ENCODE peak calls at places on chromosomes 11 and 22, in eight cellular contexts. One of them, this sample, is unnamed.

GRCh38 chr11:111834432-111835163 is 36.8 kb downstream of the ALG9 start:
- DNase-seq in ovary: no peak
- DNase-seq in fibroblast of the aortic adventitia: no peak
- DNase-seq in fibroblast of mammary gland: no peak
- DNase-seq in lung: no peak
- DNase-seq in naive thymus-derived CD4-positive, alpha-beta T cell: no peak
- DNase-seq in kidney: no peak
- DNase-seq in A673: no peak
- DNase-seq in this sample: no peak

GRCh38 chr11:8167796-8168195 is 1.0 kb downstream of the RIC3 start:
- DNase-seq in fibroblast of mammary gland: peak
- DNase-seq in A673: no peak
- DNase-seq in kidney: no peak
- DNase-seq in naive thymus-derived CD4-positive, alpha-beta T cell: no peak
- DNase-seq in ovary: no peak
- DNase-seq in fibroblast of the aortic adventitia: peak
- DNase-seq in lung: no peak
- DNase-seq in this sample: no peak

GRCh38 chr11:10858505-10859360 is 880 bp upstream of the ZBED5 start:
- DNase-seq in fibroblast of the aortic adventitia: peak
- DNase-seq in A673: peak
- DNase-seq in lung: peak
- DNase-seq in ovary: no peak
- DNase-seq in fibroblast of mammary gland: peak
- DNase-seq in naive thymus-derived CD4-positive, alpha-beta T cell: peak
- DNase-seq in kidney: peak
- DNase-seq in this sample: peak

GRCh38 chr22:31474743-31475142 is 14.9 kb downstream of the EIF4ENIF1 start:
- DNase-seq in ovary: no peak
- DNase-seq in naive thymus-derived CD4-positive, alpha-beta T cell: no peak
- DNase-seq in kidney: no peak
- DNase-seq in fibroblast of the aortic adventitia: peak
- DNase-seq in fibroblast of mammary gland: peak
- DNase-seq in A673: no peak
- DNase-seq in lung: no peak
- DNase-seq in this sample: no peak

GRCh38 chr11:70503878-70504240 is 105.5 kb downstream of the CTTN start:
- DNase-seq in lung: no peak
- DNase-seq in naive thymus-derived CD4-positive, alpha-beta T cell: no peak
- DNase-seq in fibroblast of the aortic adventitia: no peak
- DNase-seq in kidney: peak
- DNase-seq in ovary: peak
- DNase-seq in A673: no peak
- DNase-seq in fibroblast of mammary gland: no peak
- DNase-seq in this sample: peak

GRCh38 chr11:66651011-66651410 is 12.5 kb downstream of the RBM4 start:
- DNase-seq in naive thymus-derived CD4-positive, alpha-beta T cell: no peak
- DNase-seq in kidney: no peak
- DNase-seq in fibroblast of mammary gland: peak
- DNase-seq in lung: no peak
- DNase-seq in ovary: no peak
- DNase-seq in A673: no peak
- DNase-seq in fibroblast of the aortic adventitia: no peak
- DNase-seq in this sample: no peak

GRCh38 chr11:36048496-36049247 is 104.8 kb downstream of the LDLRAD3 start:
- DNase-seq in naive thymus-derived CD4-positive, alpha-beta T cell: no peak
- DNase-seq in fibroblast of mammary gland: no peak
- DNase-seq in fibroblast of the aortic adventitia: no peak
- DNase-seq in lung: no peak
- DNase-seq in ovary: no peak
- DNase-seq in A673: no peak
- DNase-seq in kidney: no peak
- DNase-seq in this sample: no peak

GRCh38 chr11:13745165-13745564 is 76.7 kb downstream of the FAR1 start:
- DNase-seq in A673: no peak
- DNase-seq in fibroblast of mammary gland: peak
- DNase-seq in lung: no peak
- DNase-seq in kidney: no peak
- DNase-seq in fibroblast of the aortic adventitia: peak
- DNase-seq in naive thymus-derived CD4-positive, alpha-beta T cell: no peak
- DNase-seq in ovary: no peak
- DNase-seq in this sample: no peak

GRCh38 chr11:92393218-92393617 is 168.6 kb downstream of the FAT3 start:
- DNase-seq in A673: no peak
- DNase-seq in naive thymus-derived CD4-positive, alpha-beta T cell: no peak
- DNase-seq in fibroblast of mammary gland: no peak
- DNase-seq in kidney: no peak
- DNase-seq in fibroblast of the aortic adventitia: no peak
- DNase-seq in ovary: no peak
- DNase-seq in lung: no peak
- DNase-seq in this sample: peak

GRCh38 chr22:37546436-37547248 is 13.6 kb upstream of the CDC42EP1 start:
- DNase-seq in fibroblast of mammary gland: peak
- DNase-seq in naive thymus-derived CD4-positive, alpha-beta T cell: no peak
- DNase-seq in ovary: peak
- DNase-seq in kidney: peak
- DNase-seq in lung: no peak
- DNase-seq in A673: no peak
- DNase-seq in fibroblast of the aortic adventitia: peak
- DNase-seq in this sample: peak

GRCh38 chr22:42202669-42203068 is 67.8 kb downstream of the TCF20 start:
- DNase-seq in fibroblast of the aortic adventitia: no peak
- DNase-seq in fibroblast of mammary gland: peak
- DNase-seq in lung: no peak
- DNase-seq in naive thymus-derived CD4-positive, alpha-beta T cell: no peak
- DNase-seq in A673: no peak
- DNase-seq in ovary: no peak
- DNase-seq in kidney: no peak
- DNase-seq in this sample: no peak

GRCh38 chr11:1854132-1854948 is 1.5 kb downstream of the LSP1 start:
- DNase-seq in kidney: peak
- DNase-seq in fibroblast of mammary gland: no peak
- DNase-seq in ovary: no peak
- DNase-seq in A673: no peak
- DNase-seq in naive thymus-derived CD4-positive, alpha-beta T cell: no peak
- DNase-seq in fibroblast of the aortic adventitia: no peak
- DNase-seq in lung: no peak
- DNase-seq in this sample: no peak

GRCh38 chr11:117425679-117426296 is 98.1 kb downstream of the CEP164 start:
- DNase-seq in naive thymus-derived CD4-positive, alpha-beta T cell: no peak
- DNase-seq in ovary: no peak
- DNase-seq in A673: no peak
- DNase-seq in fibroblast of mammary gland: no peak
- DNase-seq in fibroblast of the aortic adventitia: no peak
- DNase-seq in kidney: no peak
- DNase-seq in lung: no peak
- DNase-seq in this sample: no peak

GRCh38 chr11:124943242-124943641 is 7.4 kb upstream of the HEPACAM start:
- DNase-seq in kidney: no peak
- DNase-seq in lung: no peak
- DNase-seq in fibroblast of the aortic adventitia: no peak
- DNase-seq in naive thymus-derived CD4-positive, alpha-beta T cell: no peak
- DNase-seq in ovary: no peak
- DNase-seq in fibroblast of mammary gland: no peak
- DNase-seq in A673: no peak
- DNase-seq in this sample: peak

GRCh38 chr22:44786136-44786535 is 33.8 kb downstream of the ARHGAP8 start:
- DNase-seq in naive thymus-derived CD4-positive, alpha-beta T cell: no peak
- DNase-seq in kidney: no peak
- DNase-seq in fibroblast of the aortic adventitia: no peak
- DNase-seq in ovary: no peak
- DNase-seq in A673: no peak
- DNase-seq in lung: no peak
- DNase-seq in fibroblast of mammary gland: no peak
- DNase-seq in this sample: no peak

GRCh38 chr22:28141614-28142013 is 222.6 kb upstream of the PITPNB start:
- DNase-seq in fibroblast of the aortic adventitia: peak
- DNase-seq in A673: no peak
- DNase-seq in lung: no peak
- DNase-seq in fibroblast of mammary gland: peak
- DNase-seq in kidney: no peak
- DNase-seq in ovary: no peak
- DNase-seq in naive thymus-derived CD4-positive, alpha-beta T cell: no peak
- DNase-seq in this sample: no peak

GRCh38 chr11:2329551-2329950 is 27.7 kb downstream of the TSPAN32 start:
- DNase-seq in lung: no peak
- DNase-seq in kidney: no peak
- DNase-seq in fibroblast of mammary gland: no peak
- DNase-seq in naive thymus-derived CD4-positive, alpha-beta T cell: no peak
- DNase-seq in ovary: no peak
- DNase-seq in A673: no peak
- DNase-seq in fibroblast of the aortic adventitia: no peak
- DNase-seq in this sample: no peak

GRCh38 chr11:66002648-66003225 is 434 bp downstream of the BANF1 start:
- DNase-seq in ovary: peak
- DNase-seq in fibroblast of the aortic adventitia: peak
- DNase-seq in naive thymus-derived CD4-positive, alpha-beta T cell: no peak
- DNase-seq in kidney: no peak
- DNase-seq in fibroblast of mammary gland: peak
- DNase-seq in A673: no peak
- DNase-seq in lung: peak
- DNase-seq in this sample: peak

GRCh38 chr11:111977141-111978027 is 40.2 kb downstream of the DIXDC1 start:
- DNase-seq in fibroblast of mammary gland: peak
- DNase-seq in ovary: peak
- DNase-seq in fibroblast of the aortic adventitia: no peak
- DNase-seq in A673: peak
- DNase-seq in kidney: peak
- DNase-seq in lung: peak
- DNase-seq in naive thymus-derived CD4-positive, alpha-beta T cell: peak
- DNase-seq in this sample: peak

GRCh38 chr11:12794556-12795230 is 120.5 kb downstream of the TEAD1 start:
- DNase-seq in naive thymus-derived CD4-positive, alpha-beta T cell: no peak
- DNase-seq in A673: no peak
- DNase-seq in fibroblast of mammary gland: no peak
- DNase-seq in kidney: no peak
- DNase-seq in lung: no peak
- DNase-seq in fibroblast of the aortic adventitia: no peak
- DNase-seq in ovary: no peak
- DNase-seq in this sample: no peak

DNA sequence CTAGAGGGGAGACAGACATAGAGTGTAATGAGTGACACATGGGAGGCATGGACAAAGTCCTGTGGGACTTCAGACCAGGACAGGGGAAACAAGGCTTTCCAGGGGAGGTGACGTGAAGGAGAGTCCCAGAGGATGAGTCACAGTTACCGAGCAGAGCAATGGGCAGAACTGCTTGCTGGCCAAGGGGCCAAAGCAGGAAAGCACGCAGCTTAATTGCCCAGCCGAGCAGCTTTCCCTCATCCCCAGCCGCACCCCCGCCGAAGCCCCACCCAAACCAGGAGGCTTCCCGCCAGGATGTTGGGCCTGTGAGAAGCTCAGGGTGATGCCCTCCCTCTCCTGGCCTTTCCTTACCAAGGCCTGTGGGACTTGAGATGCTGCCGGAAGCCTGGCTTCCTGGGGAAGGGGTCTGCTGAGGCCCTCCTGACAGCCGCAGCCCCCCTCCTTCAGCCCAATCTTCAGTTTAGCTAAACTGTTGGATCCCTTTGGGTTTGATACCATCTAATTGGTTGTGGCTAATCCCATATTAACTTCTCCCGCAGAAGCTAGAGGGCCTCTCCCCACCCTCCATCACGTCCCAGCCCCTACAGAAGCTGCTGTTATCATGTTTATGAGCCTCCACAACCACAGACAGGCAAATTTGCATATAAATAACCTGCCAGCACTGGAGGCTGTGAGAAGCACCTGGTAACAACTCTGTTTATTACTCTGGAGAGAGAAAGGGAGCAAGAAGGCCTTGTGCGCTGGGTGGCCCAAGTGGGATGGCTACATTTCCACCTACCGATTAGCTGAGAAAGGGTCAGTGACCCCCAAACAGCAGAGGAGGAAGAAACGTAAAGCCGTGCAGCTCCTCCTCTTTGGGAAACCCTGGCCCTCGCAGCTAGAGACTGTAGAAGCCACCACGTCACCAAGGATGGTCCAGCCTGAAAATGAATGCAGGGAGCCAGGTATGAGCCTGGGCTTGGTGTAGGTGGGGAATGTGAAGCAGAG is 80.0 kb downstream of the TRIM29 start:
- DNase-seq in kidney: no peak
- DNase-seq in fibroblast of mammary gland: peak
- DNase-seq in lung: no peak
- DNase-seq in A673: no peak
- DNase-seq in fibroblast of the aortic adventitia: peak
- DNase-seq in ovary: no peak
- DNase-seq in naive thymus-derived CD4-positive, alpha-beta T cell: no peak
- DNase-seq in this sample: no peak
- H3K4me3 ChIP-seq in kidney: no peak
- H3K4me3 ChIP-seq in fibroblast of mammary gland: no peak
- H3K4me3 ChIP-seq in lung: no peak
- H3K4me3 ChIP-seq in A673: no peak
- H3K4me3 ChIP-seq in fibroblast of the aortic adventitia: no peak
- H3K4me3 ChIP-seq in ovary: no peak
- H3K4me3 ChIP-seq in naive thymus-derived CD4-positive, alpha-beta T cell: no peak
- H3K4me3 ChIP-seq in this sample: no peak

GRCh38 chr22:50672471-50673230 is at the start of gene SHANK3:
- DNase-seq in naive thymus-derived CD4-positive, alpha-beta T cell: no peak
- DNase-seq in lung: peak
- DNase-seq in fibroblast of the aortic adventitia: no peak
- DNase-seq in A673: no peak
- DNase-seq in fibroblast of mammary gland: no peak
- DNase-seq in ovary: peak
- DNase-seq in kidney: peak
- DNase-seq in this sample: peak
- H3K4me3 ChIP-seq in naive thymus-derived CD4-positive, alpha-beta T cell: peak
- H3K4me3 ChIP-seq in lung: peak
- H3K4me3 ChIP-seq in fibroblast of the aortic adventitia: no peak
- H3K4me3 ChIP-seq in A673: peak
- H3K4me3 ChIP-seq in fibroblast of mammary gland: no peak
- H3K4me3 ChIP-seq in ovary: peak
- H3K4me3 ChIP-seq in kidney: peak
- H3K4me3 ChIP-seq in this sample: peak

DNA sequence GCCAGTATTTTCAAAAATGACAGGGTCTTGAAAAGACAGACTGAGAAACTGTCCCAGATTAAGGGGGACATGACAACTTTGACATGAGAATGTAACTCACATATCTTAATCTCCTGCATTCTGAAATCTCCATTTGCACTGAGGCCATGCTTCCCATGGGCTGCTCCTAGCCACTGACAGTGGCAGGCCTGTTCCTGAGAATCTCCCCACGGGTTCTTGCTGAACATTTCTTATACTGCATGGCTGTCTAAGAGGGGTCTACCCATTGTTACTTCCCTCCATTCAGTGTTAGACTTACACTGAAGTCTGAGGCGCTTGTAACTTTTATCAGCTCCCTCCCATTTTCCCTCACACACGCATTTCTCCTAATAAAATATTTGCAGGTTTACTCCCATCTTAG is 1.5 kb downstream of the CEP295 start:
- DNase-seq in naive thymus-derived CD4-positive, alpha-beta T cell: no peak
- DNase-seq in A673: no peak
- DNase-seq in fibroblast of mammary gland: no peak
- DNase-seq in kidney: no peak
- DNase-seq in lung: no peak
- DNase-seq in ovary: no peak
- DNase-seq in fibroblast of the aortic adventitia: no peak
- DNase-seq in this sample: no peak
- H3K4me3 ChIP-seq in naive thymus-derived CD4-positive, alpha-beta T cell: no peak
- H3K4me3 ChIP-seq in A673: peak
- H3K4me3 ChIP-seq in fibroblast of mammary gland: no peak
- H3K4me3 ChIP-seq in kidney: no peak
- H3K4me3 ChIP-seq in lung: no peak
- H3K4me3 ChIP-seq in ovary: no peak
- H3K4me3 ChIP-seq in fibroblast of the aortic adventitia: no peak
- H3K4me3 ChIP-seq in this sample: no peak

GRCh38 chr22:19760652-19761002 is at the start of gene TBX1:
- DNase-seq in ovary: no peak
- DNase-seq in lung: no peak
- DNase-seq in A673: no peak
- DNase-seq in fibroblast of the aortic adventitia: no peak
- DNase-seq in fibroblast of mammary gland: no peak
- DNase-seq in naive thymus-derived CD4-positive, alpha-beta T cell: no peak
- DNase-seq in kidney: no peak
- DNase-seq in this sample: no peak
- H3K4me3 ChIP-seq in ovary: no peak
- H3K4me3 ChIP-seq in lung: no peak
- H3K4me3 ChIP-seq in A673: peak
- H3K4me3 ChIP-seq in fibroblast of the aortic adventitia: peak
- H3K4me3 ChIP-seq in fibroblast of mammary gland: peak
- H3K4me3 ChIP-seq in naive thymus-derived CD4-positive, alpha-beta T cell: no peak
- H3K4me3 ChIP-seq in kidney: no peak
- H3K4me3 ChIP-seq in this sample: no peak

This sample was measured in dorsolateral prefrontal cortex.